ENCODE peak calls at places on chromosomes 1 and 21, in eight cellular contexts. A, N, T, U, X, S, G and W are unnamed samples.

GRCh38 chr1:17128361-17128760 is 9.1 kb upstream of the PADI2 start:
- DNase-seq in X (peak), G (peak), N (no peak), S (no peak), A (peak), T (peak), U (no peak), W (no peak)

GRCh38 chr1:61287734-61288133 is 205.4 kb downstream of the NFIA start:
- DNase-seq in U (no peak), T (peak), A (peak), X (peak), G (peak), S (no peak), N (no peak), W (no peak)

GRCh38 chr1:94236021-94236491 is 1.3 kb downstream of the ARHGAP29 start:
- DNase-seq in N (no peak), A (no peak), T (peak), X (no peak), U (no peak), S (no peak), G (peak), W (no peak)

GRCh38 chr1:159120317-159120716 is 43.8 kb upstream of the AIM2 start:
- DNase-seq in U (no peak), X (no peak), N (no peak), S (no peak), G (no peak), A (no peak), T (no peak), W (no peak)

GRCh38 chr1:204115128-204115527 is 36.7 kb downstream of the ETNK2 start:
- DNase-seq in G (no peak), X (no peak), T (no peak), S (no peak), U (no peak), A (no peak), N (no peak), W (no peak)

GRCh38 chr1:54317084-54317483 is 89.1 kb downstream of the SSBP3 start:
- DNase-seq in X (no peak), U (no peak), A (peak), N (no peak), T (no peak), G (no peak), S (no peak), W (no peak)

GRCh38 chr21:41972511-41973205 is 18.8 kb upstream of the C2CD2 start:
- DNase-seq in S (peak), A (no peak), T (no peak), X (no peak), U (no peak), N (no peak), G (no peak), W (peak)

GRCh38 chr1:71276466-71276865 is 195.6 kb upstream of the ZRANB2 start:
- DNase-seq in X (no peak), G (no peak), S (no peak), T (no peak), U (no peak), N (no peak), A (peak), W (no peak)

GRCh38 chr1:66343569-66344325 is 190.2 kb upstream of the SGIP1 start:
- DNase-seq in S (no peak), X (no peak), N (no peak), A (peak), G (no peak), T (no peak), U (no peak), W (no peak)

GRCh38 chr21:38311765-38312164 is 55.0 kb downstream of the KCNJ15 start:
- DNase-seq in U (no peak), S (no peak), T (peak), N (no peak), A (peak), X (no peak), G (no peak), W (no peak)

GRCh38 chr1:166920561-166921475 is 44.8 kb upstream of the TADA1 start:
- DNase-seq in X (no peak), T (no peak), S (no peak), A (no peak), G (no peak), N (no peak), U (no peak), W (peak)

GRCh38 chr1:178093958-178094751 is at the start of gene RASAL2:
- DNase-seq in S (peak), X (peak), T (peak), N (peak), U (peak), G (no peak), A (peak), W (peak)

GRCh38 chr1:44780583-44781121 is 5.3 kb downstream of the RPS8 start:
- DNase-seq in U (no peak), T (no peak), A (no peak), G (no peak), X (no peak), N (no peak), S (no peak), W (no peak)

GRCh38 chr1:21260405-21261129 is 29.7 kb downstream of the ECE1 start:
- DNase-seq in T (no peak), X (no peak), G (no peak), N (no peak), U (no peak), S (no peak), A (no peak), W (no peak)

GRCh38 chr1:57165546-57165945 is 199.7 kb upstream of the C8B start:
- DNase-seq in A (peak), T (peak), X (no peak), S (no peak), N (no peak), U (no peak), G (no peak), W (no peak)

GRCh38 chr1:8989821-8990220 is 36.4 kb downstream of the SLC2A7 start:
- DNase-seq in U (no peak), X (peak), S (no peak), T (no peak), N (no peak), A (no peak), G (no peak), W (no peak)

GRCh38 chr21:41627428-41627827 is 119.5 kb upstream of the TMPRSS2 start:
- DNase-seq in U (no peak), S (no peak), X (no peak), T (no peak), A (peak), G (peak), N (no peak), W (no peak)

GRCh38 chr1:39378377-39378776 is 113.1 kb upstream of the BMP8A start:
- DNase-seq in T (no peak), A (no peak), U (no peak), X (no peak), G (no peak), S (no peak), N (no peak), W (peak)

GRCh38 chr1:2606806-2607680 is 20.5 kb downstream of the PRXL2B start:
- DNase-seq in N (no peak), S (no peak), G (no peak), A (no peak), X (no peak), T (no peak), U (no peak), W (no peak)

DNA sequence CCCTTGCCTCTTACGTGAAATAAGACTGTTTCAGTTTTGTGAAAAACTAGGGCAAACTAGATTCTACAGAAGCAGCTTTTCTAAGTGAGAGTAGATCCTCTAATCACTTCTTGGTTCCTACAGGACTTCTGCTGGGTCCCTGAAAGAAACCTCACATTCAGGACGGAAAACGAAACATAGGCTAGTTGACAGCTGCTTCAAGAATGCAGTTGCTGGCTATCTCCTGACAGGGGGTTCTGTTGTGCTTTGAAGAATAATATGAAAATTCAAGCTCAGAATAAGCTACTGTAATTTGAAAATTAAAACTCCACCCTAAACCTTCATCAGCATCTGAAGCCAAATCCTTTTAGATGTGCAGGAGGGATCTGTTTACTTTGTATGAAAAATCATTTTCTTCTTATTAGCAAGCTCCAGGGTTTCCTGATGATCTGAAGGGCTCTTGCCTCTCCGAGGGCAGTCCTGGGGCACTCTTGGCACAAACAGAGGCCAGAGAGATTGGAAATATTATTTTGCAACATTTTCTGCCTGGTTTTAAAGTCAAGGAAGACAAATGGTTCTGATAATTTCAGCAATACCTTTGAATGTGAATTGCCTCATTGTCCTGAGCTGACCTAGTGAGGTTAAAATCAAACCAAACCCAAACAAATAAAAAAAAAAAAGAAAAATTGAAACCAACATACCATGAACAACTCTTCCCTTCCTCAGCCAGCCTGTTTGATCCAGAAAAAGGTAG is 55.1 kb downstream of the NTMT2 start:
- DNase-seq in A (peak), X (peak), G (no peak), N (no peak), T (no peak), U (no peak), S (no peak), W (no peak)
- TF ChIP-seq CTCF in A (no peak), X (peak), G (no peak), N (no peak), T (no peak), U (no peak), S (no peak), W (no peak)

GRCh38 chr1:110766336-110766647 is 91.6 kb upstream of the KCNA3 start:
- DNase-seq in S (no peak), G (no peak), U (no peak), N (no peak), X (no peak), A (no peak), T (no peak), W (no peak)
- TF ChIP-seq CTCF in S (no peak), G (no peak), U (no peak), N (no peak), X (no peak), A (no peak), T (no peak), W (no peak)

DNA sequence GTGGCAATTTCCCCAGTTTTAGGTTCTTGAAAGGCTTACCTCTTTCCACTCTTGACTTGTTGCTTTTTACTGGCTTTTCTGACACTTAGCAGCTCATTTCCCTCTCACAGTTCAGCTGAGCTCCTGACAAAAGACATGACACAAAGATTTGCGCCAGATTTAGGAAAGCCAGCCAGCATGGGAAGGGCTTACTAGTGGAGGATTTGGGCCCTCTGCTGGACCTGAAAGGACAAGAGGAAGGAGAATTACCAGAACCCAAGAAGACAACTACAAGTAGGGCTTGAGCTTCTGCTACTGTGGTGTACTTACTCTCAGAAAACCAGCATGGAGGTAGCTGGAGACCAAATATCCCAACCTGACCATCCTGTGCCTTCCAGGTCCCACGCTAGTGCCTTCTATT is 784.5 kb downstream of the BRINP3 start:
- DNase-seq in A (no peak), G (no peak), X (no peak), U (no peak), T (no peak), S (no peak), N (no peak), W (no peak)
- TF ChIP-seq CTCF in A (no peak), G (no peak), X (peak), U (no peak), T (no peak), S (no peak), N (no peak), W (no peak)

GRCh38 chr1:82065917-82066316 is 265.2 kb downstream of the ADGRL2 start:
- DNase-seq in A (no peak), S (no peak), T (no peak), X (no peak), U (no peak), G (no peak), N (no peak), W (no peak)

GRCh38 chr1:82064701-82065100 is 264.0 kb downstream of the ADGRL2 start:
- DNase-seq in S (no peak), T (peak), U (no peak), G (no peak), A (no peak), X (no peak), N (no peak), W (no peak)

GRCh38 chr1:82062206-82062605 is 261.5 kb downstream of the ADGRL2 start:
- DNase-seq in U (no peak), G (no peak), S (no peak), A (no peak), X (no peak), T (no peak), N (no peak), W (no peak)

GRCh38 chr1:82059931-82060330 is 259.2 kb downstream of the ADGRL2 start:
- DNase-seq in S (no peak), A (no peak), N (no peak), G (no peak), X (no peak), U (no peak), T (peak), W (no peak)
- TF ChIP-seq CTCF in S (no peak), A (no peak), N (no peak), G (no peak), X (peak), U (no peak), T (no peak), W (no peak)